ENCODE peak calls at places on chromosome 5, in nine cellular contexts. P is IMR-90, H is tibial nerve, E is heart left ventricle, X is right lobe of liver, S is endothelial cell of umbilical vein, R is body of pancreas, W is GM12891, F is suprapubic skin. I is an unnamed sample.

GRCh38 chr5:100860407-100860806 is 42.7 kb downstream of the ST8SIA4 start:
- DNase-seq in P (no peak), F (no peak), R (no peak), S (no peak), E (no peak), W (no peak), X (no peak), H (no peak), I (no peak)

GRCh38 chr5:130740047-130740569 is 424.9 kb downstream of the HINT1 start:
- DNase-seq in W (no peak), F (no peak), H (no peak), X (no peak), P (no peak), S (no peak), R (no peak), E (no peak), I (no peak)

GRCh38 chr5:66967826-66968262 is 228.8 kb downstream of the CD180 start:
- DNase-seq in E (no peak), P (peak), W (no peak), H (no peak), R (no peak), S (no peak), X (no peak), F (no peak), I (no peak)

GRCh38 chr5:123754167-123754840 is 242.3 kb downstream of the CSNK1G3 start:
- DNase-seq in S (no peak), W (no peak), P (peak), E (no peak), H (no peak), R (no peak), F (no peak), X (no peak), I (no peak)

GRCh38 chr5:161544350-161544765 is 2.2 kb downstream of the GABRB2 start:
- DNase-seq in W (no peak), F (no peak), H (no peak), P (peak), R (peak), S (peak), E (no peak), X (no peak), I (no peak)

GRCh38 chr5:53009816-53010215 is 20.7 kb downstream of the ITGA2 start:
- DNase-seq in H (no peak), F (no peak), R (no peak), P (no peak), W (no peak), E (no peak), X (no peak), S (no peak), I (no peak)

GRCh38 chr5:159616967-159617366 is 286.7 kb upstream of the IL12B start:
- DNase-seq in W (no peak), S (no peak), P (peak), E (no peak), R (no peak), F (no peak), X (no peak), H (no peak), I (no peak)

GRCh38 chr5:80136751-80137272 is 101.7 kb downstream of the THBS4 start:
- DNase-seq in S (no peak), F (no peak), H (no peak), P (no peak), E (no peak), X (peak), W (no peak), R (no peak), I (no peak)

GRCh38 chr5:6261668-6262067 is 116.7 kb downstream of the MED10 start:
- DNase-seq in P (no peak), H (no peak), W (no peak), X (no peak), E (no peak), F (no peak), S (no peak), R (no peak), I (no peak)

GRCh38 chr5:65061250-65061973 is 292.7 kb downstream of the CWC27 start:
- DNase-seq in S (no peak), W (no peak), E (no peak), H (no peak), R (no peak), X (no peak), P (no peak), F (no peak), I (no peak)
- TF ChIP-seq POLR2A in S (no peak), W (no peak), E (no peak), H (no peak), R (no peak), X (no peak), P (no peak), F (no peak), I (no peak)

GRCh38 chr5:72108200-72109050 is 1.1 kb downstream of the MAP1B start:
- DNase-seq in R (peak), X (no peak), E (peak), S (peak), P (peak), H (peak), W (peak), F (peak), I (peak)
- TF ChIP-seq POLR2A in R (no peak), X (no peak), E (no peak), S (peak), P (no peak), H (no peak), W (no peak), F (no peak), I (peak)

DNA sequence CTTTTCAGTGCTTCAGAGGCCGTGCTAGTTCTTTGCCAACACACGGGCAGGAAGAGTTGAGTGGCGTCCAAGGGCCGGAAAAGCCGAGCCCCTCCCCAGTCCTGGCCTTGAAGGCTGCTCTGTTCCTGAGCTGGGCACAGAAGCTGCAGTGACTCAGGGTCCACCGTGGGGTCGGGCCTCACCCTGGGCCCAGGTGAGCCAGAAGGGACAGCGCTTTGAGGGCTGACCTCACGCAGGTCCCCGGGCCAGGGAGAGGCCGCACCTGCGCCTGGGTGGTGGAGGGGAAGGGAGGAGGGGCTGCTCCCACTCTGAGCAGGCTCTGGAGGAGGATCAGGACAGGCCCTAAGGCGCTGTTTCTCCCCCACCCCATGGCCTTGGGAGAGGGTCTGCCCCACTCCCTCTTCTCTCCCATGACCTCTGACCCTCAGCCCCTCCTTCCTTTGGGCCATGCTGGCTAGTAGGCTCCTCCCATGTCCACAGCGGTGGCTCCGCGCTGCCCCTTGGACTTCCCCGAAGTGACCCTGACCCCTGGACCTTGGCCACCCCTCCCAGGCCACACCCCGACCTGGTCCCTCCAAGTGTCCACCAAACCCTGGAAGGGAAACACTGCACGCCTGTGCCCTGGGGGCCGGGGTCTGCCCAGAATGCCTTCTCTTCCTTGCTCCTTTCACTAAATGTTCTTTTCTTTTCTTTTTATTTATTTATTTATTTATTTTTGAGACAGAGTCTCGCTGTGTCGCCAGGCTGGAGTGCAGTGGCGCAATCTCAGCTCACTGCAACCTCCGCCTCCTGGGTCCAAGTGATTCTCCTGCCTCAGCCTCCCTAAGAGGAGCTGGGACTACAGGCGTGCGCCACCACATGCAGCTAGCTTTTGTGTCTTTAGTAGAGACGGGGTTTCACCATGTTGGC is 19.7 kb upstream of the SLC6A19 start:
- DNase-seq in X (peak), F (no peak), E (peak), W (no peak), R (peak), H (no peak), S (no peak), P (no peak), I (no peak)
- TF ChIP-seq POLR2A in X (no peak), F (no peak), E (no peak), W (no peak), R (peak), H (no peak), S (no peak), P (no peak), I (no peak)

GRCh38 chr5:134526483-134527155 is 1.1 kb downstream of the JADE2 start:
- DNase-seq in W (peak), R (peak), S (peak), F (peak), H (peak), P (no peak), E (peak), X (peak), I (peak)

GRCh38 chr5:134523543-134524136 is 1.8 kb upstream of the JADE2 start:
- DNase-seq in H (no peak), R (no peak), X (no peak), E (no peak), W (no peak), F (no peak), P (no peak), S (no peak), I (no peak)

GRCh38 chr5:134525687-134526482 is 415 bp downstream of the JADE2 start:
- DNase-seq in R (peak), H (peak), W (no peak), P (peak), F (peak), E (peak), X (peak), S (peak), I (peak)

GRCh38 chr5:134524219-134524825 is 1.1 kb upstream of the JADE2 start:
- DNase-seq in E (peak), P (peak), H (peak), X (peak), F (peak), W (peak), S (peak), R (peak), I (peak)

DNA sequence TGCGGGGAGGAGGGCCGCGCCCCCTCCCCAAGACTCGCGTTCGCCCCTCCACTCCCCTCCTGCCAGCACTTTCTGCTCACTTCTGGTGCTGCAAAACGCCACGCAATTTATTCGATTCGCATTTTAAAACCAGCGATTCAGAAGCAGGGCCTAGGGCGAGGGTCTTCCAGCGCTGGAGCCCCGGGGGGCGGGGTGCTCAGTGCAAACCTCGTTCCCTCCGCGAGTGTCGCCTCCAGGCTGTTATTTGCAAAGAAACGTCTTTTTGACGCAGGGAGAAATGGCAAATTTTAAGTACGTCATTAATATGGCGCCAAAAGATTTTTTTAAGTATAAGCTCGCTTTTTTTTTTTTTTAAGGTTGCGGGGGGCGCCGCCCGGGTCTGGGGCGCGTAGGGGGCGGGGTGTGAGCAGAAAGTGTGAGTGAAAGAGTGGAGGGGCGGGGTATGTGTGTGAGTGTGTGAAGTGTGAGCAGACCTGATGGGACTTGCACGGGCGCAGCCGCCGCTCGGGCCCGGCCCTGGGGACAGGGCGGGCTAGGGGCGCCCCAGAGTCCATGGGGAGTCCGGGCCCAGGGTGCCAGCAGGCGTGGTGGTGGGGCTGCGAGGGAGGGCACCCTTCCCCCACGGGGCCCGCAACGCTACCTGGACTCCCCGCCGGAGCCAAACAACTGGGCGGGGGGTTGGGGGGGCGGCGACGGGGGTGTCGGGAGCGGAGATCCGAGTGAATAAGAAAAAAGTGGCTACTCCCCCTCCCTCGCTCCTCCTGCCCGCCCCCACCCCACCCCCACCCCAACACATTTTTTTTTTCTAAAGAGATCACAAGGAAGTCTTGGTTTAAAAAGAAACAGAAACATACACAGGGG is at the start of gene JADE2:
- DNase-seq in P (peak), E (peak), F (peak), H (peak), W (peak), X (peak), R (peak), S (peak), I (peak)
- TF ChIP-seq POLR2A in P (peak), E (no peak), F (no peak), H (no peak), W (peak), X (no peak), R (peak), S (no peak), I (peak)

I was measured in uterus.